ENCODE peak calls at places on chromosome 1, in ten cellular contexts. C is T-helper 9 cell; O is body of pancreas; Q is activated T-helper 1 cell treated with anti-CD3 and anti-CD28 coated beads, Interleukin-12 subunit alpha, Interleukin-12 subunit beta, Interleukin-2, Interleukin-4 antibody, amounts not matched to agents 30 ng/mL and 10 ng/mL and 1 ng/mL, durations not matched to agents 14 hours and 24 hours and 36 hours; U is heart right ventricle; K is activated naive CD4-positive, alpha-beta T cell treated with anti-CD3 and anti-CD28 coated beads, Interleukin-2, amount 10 ng/mL, durations not matched to agents 7 days and 5 days; Z is amygdala; G is CD8-positive, alpha-beta memory T cell; X is mammary epithelial cell; J is substantia nigra. D is an unnamed sample.

GRCh38 chr1:17011439-17012307 is at the start of gene ATP13A2:
- DNase-seq in C (peak; percentile 75), O (peak; percentile 86), Q (peak; percentile 82), U (peak; percentile 85), K (peak; percentile 89), Z (peak; percentile 58), G (peak; percentile 72), X (peak; percentile 81), J (peak; percentile 47), D (peak; percentile 91)

GRCh38 chr1:53188099-53188498 is 8.5 kb upstream of the CPT2 start:
- DNase-seq in C (no peak), O (no peak), Q (no peak), U (no peak), K (no peak), Z (no peak), G (no peak), X (peak; percentile 38), J (no peak), D (no peak)

GRCh38 chr1:84223751-84224432 is 77.6 kb upstream of the SAMD13 start:
- DNase-seq in C (no peak), O (no peak), Q (no peak), U (no peak), K (no peak), Z (no peak), G (no peak), X (no peak), J (no peak), D (no peak)

GRCh38 chr1:206674745-206675175 is 9.9 kb upstream of the MAPKAPK2 start:
- DNase-seq in C (no peak), O (peak; percentile 85), Q (no peak), U (peak; percentile 38), K (no peak), Z (no peak), G (no peak), X (peak; percentile 95), J (no peak), D (no peak)

GRCh38 chr1:77975907-77976306 is 3.0 kb downstream of the FUBP1 start:
- DNase-seq in C (no peak), O (no peak), Q (no peak), U (no peak), K (no peak), Z (no peak), G (no peak), X (no peak), J (no peak), D (no peak)

GRCh38 chr1:104706631-104707147 is 957.0 kb downstream of the AMY1C start:
- DNase-seq in C (no peak), O (no peak), Q (no peak), U (no peak), K (peak; percentile 19), Z (no peak), G (no peak), X (no peak), J (no peak), D (no peak)

GRCh38 chr1:1227386-1227785 is 4.4 kb downstream of the SDF4 start:
- DNase-seq in C (no peak), O (no peak), Q (no peak), U (no peak), K (no peak), Z (no peak), G (no peak), X (no peak), J (no peak), D (no peak)

GRCh38 chr1:88855986-88856385 is 35.4 kb downstream of the GTF2B start:
- DNase-seq in C (no peak), O (no peak), Q (no peak), U (no peak), K (no peak), Z (no peak), G (no peak), X (peak; percentile 1), J (no peak), D (no peak)

GRCh38 chr1:68229927-68230812 is 2.2 kb downstream of the WLS start:
- DNase-seq in C (no peak), O (no peak), Q (no peak), U (no peak), K (no peak), Z (no peak), G (no peak), X (peak; percentile 40), J (no peak), D (peak; percentile 36)

GRCh38 chr1:2270260-2271100 is 42.4 kb downstream of the SKI start:
- DNase-seq in C (no peak), O (no peak), Q (no peak), U (peak; percentile 50), K (no peak), Z (no peak), G (no peak), X (no peak), J (no peak), D (peak; percentile 38)

GRCh38 chr1:206803221-206803730 is 31.0 kb upstream of the IL10 start:
- DNase-seq in C (peak; percentile 65), O (peak; percentile 19), Q (peak; percentile 81), U (no peak), K (peak; percentile 89), Z (no peak), G (peak; percentile 63), X (no peak), J (no peak), D (no peak)

GRCh38 chr1:167821969-167822685 is 91.8 kb downstream of the ADCY10 start:
- DNase-seq in C (no peak), O (no peak), Q (no peak), U (no peak), K (no peak), Z (no peak), G (no peak), X (no peak), J (no peak), D (no peak)

GRCh38 chr1:91511386-91511785 is 10.7 kb downstream of the CDC7 start:
- DNase-seq in C (no peak), O (no peak), Q (no peak), U (no peak), K (no peak), Z (no peak), G (no peak), X (peak; percentile 10), J (no peak), D (no peak)

GRCh38 chr1:228378453-228379164 is 28.0 kb downstream of the TRIM11 start:
- DNase-seq in C (peak; percentile 36), O (peak; percentile 76), Q (peak; percentile 41), U (peak; percentile 76), K (peak; percentile 81), Z (peak; percentile 65), G (no peak), X (peak; percentile 42), J (no peak), D (peak; percentile 87)